ENCODE peak calls at places on chromosomes 7 and 10, in ten cellular contexts. M is GM20000; W is activated CD4-positive, alpha-beta T cell treated with anti-CD3 and anti-CD28 coated beads, Interleukin-2, amount 10 ng/mL, durations not matched to agents 7 days and 5 days; U is EH; Z is kidney tubule cell; Y is fibroblast of lung; D is iris pigment epithelial cell; C is activated T-helper 1 cell treated with anti-CD3 and anti-CD28 coated beads, Interleukin-2, amount 50 U/mL, for 16 hours; I is HS-5; B is non-pigmented ciliary epithelial cell. V is an unnamed sample.

GRCh38 chr7:149864751-149865150 is 9.0 kb upstream of the ATP6V0E2 start:
- DNase-seq in W (no peak), D (no peak), Y (no peak), Z (no peak), C (no peak), M (no peak), B (no peak), U (no peak), I (no peak), V (no peak)

GRCh38 chr7:92994889-92995288 is 122.9 kb downstream of the SAMD9 start:
- DNase-seq in W (no peak), B (no peak), Z (no peak), M (no peak), U (no peak), D (no peak), I (no peak), C (no peak), Y (no peak), V (no peak)

GRCh38 chr10:119680050-119680449 is 28.9 kb downstream of the BAG3 start:
- DNase-seq in D (peak), U (peak), C (no peak), Y (peak), Z (peak), B (no peak), M (no peak), I (no peak), W (no peak), V (peak)

GRCh38 chr7:43136064-43136463 is 23.6 kb downstream of the HECW1 start:
- DNase-seq in Z (peak), B (no peak), C (no peak), Y (no peak), W (no peak), U (no peak), D (no peak), M (no peak), I (no peak), V (no peak)

GRCh38 chr7:101952355-101953247 is 135.2 kb downstream of the CUX1 start:
- DNase-seq in W (no peak), U (peak), Y (peak), I (peak), M (no peak), C (no peak), B (peak), D (peak), Z (peak), V (no peak)

GRCh38 chr7:141128506-141128905 is 54.6 kb downstream of the TMEM178B start:
- DNase-seq in B (no peak), I (no peak), C (no peak), Y (no peak), W (no peak), U (no peak), D (no peak), M (no peak), Z (peak), V (no peak)

GRCh38 chr10:132382231-132382922 is 14.6 kb upstream of the PWWP2B start:
- DNase-seq in U (peak), I (peak), Z (no peak), M (no peak), B (no peak), D (no peak), Y (peak), C (no peak), W (no peak), V (no peak)

GRCh38 chr10:11397980-11398580 is 213.4 kb downstream of the USP6NL start:
- DNase-seq in Z (no peak), D (no peak), B (no peak), C (no peak), U (peak), W (no peak), Y (peak), M (no peak), I (no peak), V (no peak)

GRCh38 chr10:92678196-92678595 is 11.6 kb upstream of the HHEX start:
- DNase-seq in U (no peak), C (no peak), M (no peak), Y (no peak), B (no peak), I (no peak), Z (no peak), W (no peak), D (no peak), V (no peak)

GRCh38 chr7:84612976-84613375 is 418.4 kb upstream of the SEMA3A start:
- DNase-seq in Z (no peak), I (no peak), Y (no peak), M (no peak), C (no peak), B (no peak), U (no peak), W (no peak), D (no peak), V (no peak)

GRCh38 chr7:100682991-100683658 is 9.6 kb downstream of the GNB2 start:
- DNase-seq in W (no peak), C (no peak), U (no peak), M (peak), D (no peak), Y (no peak), Z (no peak), B (no peak), I (no peak), V (no peak)

GRCh38 chr7:151426486-151426905 is 13.4 kb downstream of the CRYGN start:
- DNase-seq in U (peak), I (no peak), D (peak), Z (peak), M (no peak), Y (peak), B (peak), W (no peak), C (no peak), V (no peak)

GRCh38 chr10:113920819-113921345 is 66.4 kb downstream of the NHLRC2 start:
- DNase-seq in M (no peak), C (no peak), D (peak), B (no peak), W (no peak), Z (no peak), U (no peak), Y (no peak), I (no peak), V (no peak)

GRCh38 chr10:73253226-73253557 is 748 bp upstream of the MRPS16 start:
- DNase-seq in Z (peak), U (no peak), M (peak), Y (no peak), C (no peak), I (no peak), B (no peak), D (no peak), W (no peak), V (no peak)

GRCh38 chr10:79260803-79261740 is 86.2 kb upstream of the PPIF start:
- DNase-seq in M (no peak), C (no peak), Y (peak), U (peak), D (peak), I (no peak), B (no peak), Z (no peak), W (no peak), V (no peak)

GRCh38 chr10:80996615-80997193 is 459.0 kb downstream of the SH2D4B start:
- DNase-seq in C (no peak), Z (no peak), Y (no peak), W (no peak), B (no peak), U (no peak), D (no peak), M (no peak), I (no peak), V (no peak)

GRCh38 chr10:5317547-5318107 is 47.1 kb upstream of the UCN3 start:
- DNase-seq in W (peak), D (peak), B (peak), U (peak), C (peak), Z (peak), I (peak), Y (peak), M (no peak), V (no peak)

GRCh38 chr10:57962839-57963238 is 304.9 kb downstream of the IPMK start:
- DNase-seq in Z (no peak), B (no peak), M (no peak), Y (no peak), C (no peak), U (no peak), W (no peak), I (no peak), D (no peak), V (no peak)

GRCh38 chr7:157555921-157556320 is 219.1 kb downstream of the DNAJB6 start:
- DNase-seq in B (no peak), C (no peak), D (no peak), W (no peak), U (no peak), Z (no peak), M (no peak), Y (no peak), I (no peak), V (no peak)

GRCh38 chr10:99779335-99779734 is 3.1 kb upstream of the ABCC2 start:
- DNase-seq in I (peak), W (no peak), U (peak), Z (peak), M (no peak), C (no peak), B (peak), D (peak), Y (peak), V (no peak)

GRCh38 chr7:117020605-117021002 is 67.3 kb downstream of the ST7 start:
- DNase-seq in D (no peak), Y (no peak), U (no peak), M (no peak), W (no peak), B (no peak), Z (peak), C (no peak), I (no peak), V (no peak)

GRCh38 chr7:51269911-51270310 is 46.7 kb downstream of the COBL start:
- DNase-seq in B (no peak), M (no peak), D (no peak), I (no peak), W (no peak), Z (no peak), C (no peak), U (no peak), Y (no peak), V (no peak)

GRCh38 chr10:35643151-35643975 is 1.3 kb upstream of the FZD8 start:
- DNase-seq in W (no peak), C (no peak), I (no peak), U (peak), Y (peak), B (no peak), M (peak), Z (peak), D (peak), V (peak)

GRCh38 chr10:120460776-120461175 is 3.7 kb downstream of the PLPP4 start:
- DNase-seq in Z (peak), Y (peak), C (no peak), W (no peak), B (peak), D (peak), U (peak), M (no peak), I (peak), V (no peak)

GRCh38 chr10:43000651-43001426 is 76.0 kb upstream of the RET start:
- DNase-seq in B (no peak), D (no peak), M (no peak), Z (no peak), W (no peak), C (no peak), U (no peak), I (no peak), Y (no peak), V (no peak)

GRCh38 chr10:87546221-87546620 is 41.5 kb downstream of the MINPP1 start:
- DNase-seq in D (peak), U (peak), B (no peak), C (no peak), Z (no peak), W (no peak), I (no peak), Y (no peak), M (no peak), V (no peak)

GRCh38 chr10:15167411-15168295 is 840 bp downstream of the NMT2 start:
- DNase-seq in Y (peak), U (peak), B (no peak), I (no peak), C (peak), M (peak), Z (peak), D (peak), W (peak), V (peak)

GRCh38 chr7:23598321-23598720 is 1.1 kb downstream of the CCDC126 start:
- DNase-seq in D (no peak), Y (no peak), M (no peak), Z (peak), U (no peak), W (no peak), I (no peak), B (no peak), C (no peak), V (no peak)

GRCh38 chr7:87215051-87215450 is 4.5 kb downstream of the TMEM243 start:
- DNase-seq in I (no peak), Z (no peak), Y (no peak), U (no peak), W (no peak), M (no peak), C (no peak), B (no peak), D (no peak), V (no peak)

GRCh38 chr10:92757066-92757716 is 67.4 kb downstream of the HHEX start:
- DNase-seq in Z (peak), I (no peak), C (no peak), D (peak), W (no peak), M (peak), Y (peak), B (peak), U (peak), V (peak)

GRCh38 chr10:76133597-76134255 is 702.3 kb downstream of the LRMDA start:
- DNase-seq in B (no peak), M (no peak), W (no peak), D (no peak), I (no peak), Y (no peak), U (peak), Z (no peak), C (no peak), V (no peak)

GRCh38 chr7:1977876-1978441 is 254.8 kb downstream of the MAD1L1 start:
- DNase-seq in M (no peak), Y (no peak), B (no peak), C (no peak), U (no peak), I (no peak), Z (no peak), D (no peak), W (no peak), V (no peak)

GRCh38 chr10:121352456-121352855 is 245.8 kb downstream of the FGFR2 start:
- DNase-seq in Z (no peak), U (no peak), Y (peak), M (no peak), D (no peak), C (no peak), W (no peak), I (no peak), B (no peak), V (no peak)

V was measured in breast epithelium.